ENCODE peak calls at places on chromosomes 4 and X, in seven cellular contexts. H, G, Z, M, P, B and Y are unnamed samples.

GRCh38 chrX:146921204-146921603 is 106.7 kb upstream of the CXorf51A start:
- DNase-seq in H (no peak), B (no peak), P (no peak), G (no peak), M (no peak), Z (no peak), Y (no peak)

GRCh38 chr4:78551420-78552351 is at the start of gene ANXA3:
- DNase-seq in H (no peak), M (peak; percentile 74), G (no peak), B (no peak), P (peak; percentile 57), Z (peak; percentile 73), Y (no peak)

GRCh38 chr4:3677671-3678070 is 88.5 kb upstream of the ADRA2C start:
- DNase-seq in H (no peak), M (no peak), B (no peak), G (peak; percentile 43), P (no peak), Z (no peak), Y (no peak)

GRCh38 chrX:47645530-47645929 is 4.8 kb downstream of the ELK1 start:
- DNase-seq in B (no peak), M (no peak), H (no peak), G (no peak), Z (no peak), P (no peak), Y (no peak)

GRCh38 chr4:184265566-184266351 is 48.1 kb upstream of the ENPP6 start:
- DNase-seq in B (no peak), P (peak; percentile 61), M (no peak), Z (no peak), H (peak; percentile 58), G (no peak), Y (no peak)

GRCh38 chr4:99300934-99301333 is 10.1 kb upstream of the ADH1A start:
- DNase-seq in Z (peak; percentile 84), B (peak; percentile 93), M (peak; percentile 68), G (peak; percentile 93), H (peak; percentile 94), P (no peak), Y (peak; percentile 74)

GRCh38 chrX:31245714-31246113 is 173.9 kb upstream of the FTHL17 start:
- DNase-seq in M (no peak), G (no peak), B (no peak), P (no peak), H (no peak), Z (no peak), Y (no peak)

GRCh38 chrX:56738670-56739069 is 9.6 kb downstream of the NBDY start:
- DNase-seq in B (no peak), G (no peak), P (no peak), H (no peak), M (no peak), Z (no peak), Y (no peak)

GRCh38 chr4:39502034-39502658 is 25.1 kb downstream of the UGDH start:
- DNase-seq in B (no peak), M (no peak), H (no peak), G (no peak), P (no peak), Z (no peak), Y (no peak)

GRCh38 chrX:3271485-3272186 is 74.8 kb downstream of the MXRA5 start:
- DNase-seq in Z (no peak), B (no peak), P (no peak), H (no peak), M (no peak), G (no peak), Y (no peak)

GRCh38 chr4:82515705-82516104 is 46.1 kb downstream of the TMEM150C start:
- DNase-seq in B (no peak), M (peak; percentile 38), Z (no peak), G (no peak), P (no peak), H (peak; percentile 73), Y (no peak)

DNA sequence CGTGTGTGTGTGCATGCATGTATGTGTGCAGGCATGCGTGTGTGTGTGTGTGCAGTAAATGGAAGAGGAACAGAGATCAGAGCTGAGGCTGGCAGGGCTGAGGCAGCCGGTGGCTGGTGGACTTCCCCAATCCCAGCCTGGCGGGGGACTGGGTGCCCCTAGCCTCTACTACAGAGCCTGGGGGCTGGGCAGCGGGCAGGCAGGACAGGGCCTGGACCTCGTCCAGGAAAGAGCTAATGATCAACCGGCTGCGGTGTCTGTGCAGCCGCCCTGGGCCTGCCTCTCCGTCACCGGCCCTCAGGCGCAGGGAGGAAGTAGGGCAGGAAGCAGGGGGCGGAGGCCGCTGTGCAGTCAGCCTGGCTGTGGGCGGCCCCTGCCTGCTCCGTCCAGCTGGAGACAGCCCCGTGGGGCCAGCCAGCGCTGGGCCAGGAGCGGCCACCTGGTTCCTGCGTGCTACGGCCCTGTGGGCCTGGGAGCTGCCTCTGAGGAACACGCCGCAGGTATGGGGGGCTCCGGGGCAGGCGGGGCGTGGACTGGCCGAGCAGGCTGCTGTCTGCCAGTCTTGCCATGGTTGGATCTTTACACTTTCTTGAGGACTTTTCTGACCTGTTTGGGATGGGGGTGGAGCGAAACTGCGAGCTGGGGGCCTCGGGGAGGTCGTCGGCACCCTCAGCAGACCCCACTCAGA is at the start of gene SH3TC1:
- DNase-seq in P (peak; percentile 86), Z (peak; percentile 90), H (peak; percentile 91), B (peak; percentile 92), G (peak; percentile 89), M (peak; percentile 95), Y (peak; percentile 40)
- H3K4me1 ChIP-seq in P (peaks cover 27% of the 10 kb centered on the region), Z (no peaks in the 10 kb centered on the region), H (no peaks in the 10 kb centered on the region), B (peaks cover 8% of the 10 kb centered on the region), G (no peaks in the 10 kb centered on the region), M (peaks cover 27% of the 10 kb centered on the region), Y (peaks cover 7% of the 10 kb centered on the region)

GRCh38 chr4:36236159-36236558 is 8.2 kb downstream of the ARAP2 start:
- DNase-seq in Z (no peak), G (no peak), H (no peak), B (no peak), P (no peak), M (no peak), Y (no peak)

GRCh38 chr4:36230523-36230922 is 13.8 kb downstream of the ARAP2 start:
- DNase-seq in Z (no peak), B (no peak), P (no peak), M (no peak), G (no peak), H (no peak), Y (no peak)

GRCh38 chr4:36233567-36234266 is 10.6 kb downstream of the ARAP2 start:
- DNase-seq in G (no peak), H (no peak), M (no peak), B (no peak), P (no peak), Z (no peak), Y (no peak)

GRCh38 chr4:36237366-36238353 is 6.7 kb downstream of the ARAP2 start:
- DNase-seq in G (no peak), B (no peak), H (no peak), Z (no peak), P (no peak), M (no peak), Y (no peak)

GRCh38 chr4:36235306-36235705 is 9.0 kb downstream of the ARAP2 start:
- DNase-seq in H (no peak), Z (no peak), M (no peak), G (no peak), P (no peak), B (no peak), Y (no peak)
- TF ChIP-seq CTCF in H (no peak), Z (no peak), M (no peak), G (no peak), P (no peak), B (no peak), Y (no peak)

DNA sequence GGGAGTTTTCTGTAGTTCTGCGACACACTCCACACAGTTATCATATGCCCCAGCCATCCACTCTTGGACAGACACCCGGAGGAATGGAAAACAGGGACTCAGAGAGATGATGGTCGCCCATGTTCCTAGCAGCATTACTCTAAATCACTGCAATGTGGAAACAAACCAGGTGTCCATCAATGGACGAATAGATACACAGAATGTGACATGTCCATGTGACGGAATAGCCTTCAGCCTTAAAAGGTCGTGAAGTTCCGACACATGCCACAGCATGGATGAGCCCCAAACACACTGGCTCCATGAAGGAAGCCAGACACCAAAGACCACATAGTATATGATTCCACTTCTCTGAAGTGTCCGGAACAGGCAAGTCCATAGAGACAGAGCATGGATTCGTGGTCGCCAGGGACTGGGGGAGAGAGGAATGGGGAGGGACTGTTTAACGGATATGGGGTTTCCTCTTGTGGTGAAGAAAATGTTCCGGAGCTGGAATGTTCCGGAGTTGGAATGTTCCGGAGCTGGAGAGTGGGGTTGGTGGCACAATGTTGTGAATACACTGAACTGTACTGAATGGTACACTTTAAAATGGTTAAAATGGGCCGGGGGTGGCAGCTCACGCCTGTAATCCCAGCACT is 28.7 kb upstream of the AFAP1 start:
- DNase-seq in M (no peak), G (no peak), Z (no peak), P (no peak), H (no peak), B (no peak), Y (no peak)
- H3K4me1 ChIP-seq in M (peaks cover 19% of the 10 kb centered on the region), G (no peaks in the 10 kb centered on the region), Z (peaks cover 4% of the 10 kb centered on the region), P (peaks cover 69% of the 10 kb centered on the region), H (no peaks in the 10 kb centered on the region), B (peaks cover 4% of the 10 kb centered on the region), Y (peaks cover 41% of the 10 kb centered on the region)

DNA sequence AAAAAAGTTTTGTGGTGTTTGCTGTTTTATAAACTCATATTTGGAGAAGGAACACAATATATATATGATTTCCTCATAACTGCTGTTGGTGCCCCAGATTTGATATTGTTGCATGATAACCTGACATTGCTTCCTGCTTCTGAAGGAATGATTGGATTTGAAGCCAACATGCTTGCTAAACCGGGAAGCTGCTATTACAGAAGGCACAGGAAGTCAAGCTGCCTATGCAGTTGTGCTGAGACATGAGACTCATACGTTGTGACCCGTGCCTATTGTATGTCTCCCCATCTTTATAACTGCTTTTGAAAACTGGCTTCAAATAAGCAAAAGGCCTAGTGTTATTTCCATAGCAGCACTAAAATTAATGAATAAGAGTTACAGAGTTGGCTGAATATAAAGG is 32.9 kb downstream of the GAB1 start:
- DNase-seq in B (no peak), H (no peak), P (no peak), Z (no peak), G (no peak), M (no peak), Y (no peak)
- TF ChIP-seq CTCF in B (no peak), H (no peak), P (no peak), Z (no peak), G (no peak), M (no peak), Y (no peak)